ENCODE peak calls at places on chromosome 19, in five cellular contexts. S is IMR-90, A is stomach, X is OCI-LY7, B is fibroblast of mammary gland. M is an unnamed sample.

GRCh38 chr19:24086974-24087595 is at the start of gene ZNF254:
- DNase-seq in S (peak), A (peak), X (peak), B (peak), M (peak)

GRCh38 chr19:49499030-49499670 is 2.9 kb downstream of the RPS11 start:
- DNase-seq in S (no peak), A (no peak), X (no peak), B (no peak), M (no peak)

GRCh38 chr19:52115526-52116053 is 20.0 kb upstream of the ZNF841 start:
- DNase-seq in S (no peak), A (no peak), X (no peak), B (no peak), M (no peak)

GRCh38 chr19:38209671-38210457 is 14.2 kb downstream of the DPF1 start:
- DNase-seq in S (peak), A (peak), X (no peak), B (peak), M (peak)

GRCh38 chr19:47120461-47120860 is 6.9 kb upstream of the ZC3H4 start:
- DNase-seq in S (no peak), A (no peak), X (no peak), B (no peak), M (no peak)

GRCh38 chr19:18939922-18940775 is 868 bp downstream of the HOMER3 start:
- DNase-seq in S (peak), A (peak), X (no peak), B (peak), M (peak)

GRCh38 chr19:42113641-42114348 is 18.5 kb downstream of the POU2F2 start:
- DNase-seq in S (peak), A (no peak), X (peak), B (peak), M (peak)

GRCh38 chr19:47653856-47654255 is 44.9 kb downstream of the BICRA start:
- DNase-seq in S (no peak), A (no peak), X (no peak), B (no peak), M (no peak)

GRCh38 chr19:41018736-41019290 is 27.7 kb downstream of the CYP2B6 start:
- DNase-seq in S (no peak), A (no peak), X (no peak), B (no peak), M (no peak)

GRCh38 chr19:51375504-51376221 is 3.2 kb upstream of the NKG7 start:
- DNase-seq in S (no peak), A (no peak), X (no peak), B (no peak), M (no peak)

GRCh38 chr19:362683-363082 is 18.1 kb upstream of the MIER2 start:
- DNase-seq in S (no peak), A (no peak), X (no peak), B (no peak), M (no peak)

GRCh38 chr19:37401078-37401477 is 30.2 kb downstream of the ZNF527 start:
- DNase-seq in S (no peak), A (no peak), X (no peak), B (no peak), M (no peak)

GRCh38 chr19:32543107-32543900 is 37.7 kb upstream of the PDCD5 start:
- DNase-seq in S (peak), A (no peak), X (no peak), B (no peak), M (no peak)

GRCh38 chr19:45767881-45768643 is 990 bp downstream of the SIX5 start:
- DNase-seq in S (peak), A (peak), X (peak), B (peak), M (peak)

GRCh38 chr19:38514812-38515633 is 81.5 kb downstream of the RYR1 start:
- DNase-seq in S (peak), A (peak), X (peak), B (peak), M (peak)

GRCh38 chr19:19627442-19627715 is 641 bp downstream of the LPAR2 start:
- DNase-seq in S (no peak), A (no peak), X (peak), B (no peak), M (no peak)

GRCh38 chr19:8304841-8305621 is 3.1 kb downstream of the CD320 start:
- DNase-seq in S (no peak), A (peak), X (peak), B (no peak), M (no peak)

GRCh38 chr19:31356587-31357314 is 7.5 kb upstream of the TSHZ3 start:
- DNase-seq in S (no peak), A (no peak), X (no peak), B (no peak), M (no peak)
- TF ChIP-seq CTCF in S (no peak), A (no peak), X (peak), B (no peak), M (peak)

DNA sequence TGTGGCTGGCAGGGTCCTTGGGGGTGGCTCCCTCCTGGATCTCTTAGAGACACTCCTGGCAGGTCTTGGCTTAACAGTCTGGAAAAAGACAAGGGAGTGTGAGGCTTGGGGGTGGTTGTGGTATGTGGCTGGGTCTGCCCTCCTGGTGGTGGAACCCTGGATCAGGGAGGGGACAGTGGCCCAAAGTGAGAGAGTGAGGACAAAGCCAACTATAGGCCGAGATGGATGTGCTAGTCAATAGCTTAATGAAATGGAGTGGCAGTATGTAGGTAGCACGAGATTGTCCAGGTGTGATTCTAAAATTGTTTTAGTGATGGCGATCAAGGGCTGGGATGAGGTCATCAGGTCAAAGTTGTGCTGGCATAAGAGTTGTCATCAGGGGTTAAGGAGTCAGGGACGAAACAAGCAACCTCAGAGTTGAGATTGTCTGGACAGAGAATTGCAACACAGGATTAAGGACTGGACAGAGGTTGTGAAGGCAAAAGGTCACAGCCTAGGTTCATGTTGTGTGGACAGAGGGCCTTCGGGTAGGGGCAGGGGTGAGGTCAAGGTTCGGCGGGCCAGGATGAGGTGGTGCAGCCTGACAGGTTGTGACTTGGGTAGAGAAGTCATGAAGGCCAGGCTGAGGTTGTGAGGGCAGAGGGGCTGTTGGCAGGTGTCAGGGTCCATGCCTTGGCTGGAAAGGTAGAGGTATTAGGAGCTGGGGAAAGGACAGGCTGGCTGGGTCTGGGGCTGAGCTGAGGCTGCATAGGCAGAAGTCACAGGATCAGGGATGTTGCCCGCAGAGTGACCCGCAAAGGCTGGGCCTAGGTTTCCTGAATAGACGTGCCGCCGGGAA is 4.5 kb upstream of the RASAL3 start:
- DNase-seq in S (no peak), A (no peak), X (no peak), B (no peak), M (no peak)
- H3K4me3 ChIP-seq in S (no peak), A (peak), X (no peak), B (no peak), M (no peak)

GRCh38 chr19:53365899-53366493 is 491 bp downstream of the ZNF525 start:
- DNase-seq in S (no peak), A (no peak), X (no peak), B (no peak), M (no peak)

DNA sequence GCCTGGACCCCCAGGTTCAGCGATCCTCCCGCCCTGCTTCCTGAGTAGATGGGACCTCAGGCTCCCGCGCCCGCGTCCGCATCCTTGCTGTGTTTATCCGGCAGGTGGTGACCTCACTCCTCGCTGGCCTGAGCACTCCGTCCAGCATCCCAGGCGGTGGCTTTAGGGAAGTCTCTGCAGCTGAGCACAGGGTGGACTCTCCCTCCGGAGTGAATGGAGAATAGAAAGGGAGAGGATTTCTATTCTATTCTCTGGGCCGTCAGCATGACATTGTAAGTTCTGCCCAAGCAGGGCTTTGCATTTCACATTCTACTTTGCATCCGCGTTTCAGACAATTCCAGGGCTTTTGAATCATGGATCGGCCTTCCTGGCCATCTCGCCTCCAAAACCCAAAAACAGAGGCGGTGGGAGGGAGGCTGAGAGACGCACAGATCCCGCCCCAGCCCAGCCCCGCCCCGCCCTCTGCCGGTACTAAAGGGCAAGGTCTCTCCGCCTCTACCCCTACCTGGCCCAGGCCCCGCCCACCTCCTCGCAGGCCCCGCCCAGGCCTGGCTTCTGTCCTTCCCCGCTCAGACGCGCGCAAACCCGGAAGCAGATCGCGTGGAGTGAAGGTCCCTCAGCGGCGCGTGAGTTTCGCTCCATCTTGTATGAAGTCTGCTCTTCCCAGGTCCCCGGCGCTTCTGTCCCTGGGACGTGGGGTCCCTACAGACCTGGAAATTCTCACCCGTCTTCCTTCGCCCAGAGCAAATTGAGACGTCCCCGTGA is at the start of gene ZNF525:
- DNase-seq in S (peak), A (peak), X (peak), B (peak), M (peak)
- TF ChIP-seq CTCF in S (peak), A (peak), X (peak), B (peak), M (no peak)

GRCh38 chr19:12880551-12881171 is 588 bp downstream of the DNASE2 start:
- DNase-seq in S (peak), A (peak), X (peak), B (no peak), M (no peak)
- H3K4me3 ChIP-seq in S (peak), A (peak), X (peak), B (peak), M (peak)

DNA sequence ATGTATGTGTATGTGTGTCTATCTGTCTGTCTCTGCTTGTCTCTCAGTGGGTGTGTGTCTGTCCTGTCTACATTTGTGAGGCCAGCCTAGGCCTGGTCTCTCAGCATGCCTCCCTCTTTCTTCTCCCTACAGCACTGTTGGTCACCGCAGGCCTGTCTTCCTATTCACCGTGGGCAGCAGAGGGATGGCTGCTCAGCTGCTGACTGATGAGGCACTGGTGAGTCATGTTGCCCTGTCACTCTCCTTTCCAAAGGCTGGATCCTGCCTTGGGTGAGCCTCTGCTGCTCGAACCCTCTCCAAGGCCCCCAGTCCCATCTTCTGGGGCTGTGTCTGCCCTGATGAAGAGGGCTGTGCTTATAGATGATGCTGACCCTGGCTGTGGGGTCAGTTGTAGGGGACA is 6.3 kb downstream of the ZNF71 start:
- DNase-seq in S (peak), A (no peak), X (no peak), B (peak), M (no peak)
- TF ChIP-seq CTCF in S (no peak), A (no peak), X (no peak), B (no peak), M (no peak)

GRCh38 chr19:1489463-1489971 is 633 bp downstream of the PCSK4 start:
- DNase-seq in S (no peak), A (no peak), X (no peak), B (no peak), M (no peak)
- H3K4me3 ChIP-seq in S (peak), A (peak), X (peak), B (peak), M (peak)